ENCODE peak calls at places on chromosomes 3 and 15, in seven cellular contexts. U is SK-N-SH, Y is H1, A is stomach, C is transverse colon, T is breast epithelium, L is spleen. O is an unnamed sample.
A peak's percentile ranks its signal among the peaks of the same experiment; 100 is the strongest.

GRCh38 chr15:88792342-88793282 is 10.6 kb upstream of the ACAN start:
- DNase-seq in U (no peak), Y (no peak), A (no peak), C (no peak), T (no peak), L (no peak), O (no peak)

GRCh38 chr3:168123211-168124173 is 27.8 kb upstream of the GOLIM4 start:
- DNase-seq in U (no peak), Y (no peak), A (no peak), C (no peak), T (no peak), L (no peak), O (no peak)

GRCh38 chr3:39127907-39128303 is 20.4 kb downstream of the TTC21A start:
- DNase-seq in U (no peak), Y (no peak), A (no peak), C (no peak), T (no peak), L (no peak), O (no peak)

GRCh38 chr3:22555753-22556152 is 647.4 kb upstream of the UBE2E2 start:
- DNase-seq in U (no peak), Y (no peak), A (no peak), C (no peak), T (no peak), L (no peak), O (no peak)

GRCh38 chr3:190031887-190032752 is 88.6 kb downstream of the P3H2 start:
- DNase-seq in U (no peak), Y (no peak), A (no peak), C (no peak), T (no peak), L (no peak), O (no peak)

GRCh38 chr3:31544634-31545033 is 11.9 kb downstream of the STT3B start:
- DNase-seq in U (no peak), Y (no peak), A (no peak), C (no peak), T (no peak), L (no peak), O (no peak)

GRCh38 chr15:55247766-55248427 is 41.7 kb downstream of the RAB27A start:
- DNase-seq in U (no peak), Y (no peak), A (peak; percentile 36), C (no peak), T (no peak), L (peak; percentile 82), O (no peak)

GRCh38 chr15:92869977-92870644 is 30.0 kb upstream of the CHD2 start:
- DNase-seq in U (peak; percentile 28), Y (peak; percentile 40), A (no peak), C (no peak), T (no peak), L (no peak), O (no peak)

GRCh38 chr15:59538494-59538893 is 73.1 kb upstream of the GCNT3 start:
- DNase-seq in U (no peak), Y (no peak), A (peak; percentile 9), C (no peak), T (no peak), L (no peak), O (no peak)

GRCh38 chr3:159884661-159885402 is 103.8 kb upstream of the IL12A start:
- DNase-seq in U (peak; percentile 52), Y (no peak), A (no peak), C (no peak), T (no peak), L (no peak), O (peak; percentile 37)

GRCh38 chr15:79872358-79873017 is 24.3 kb downstream of the MTHFS start:
- DNase-seq in U (no peak), Y (no peak), A (no peak), C (no peak), T (no peak), L (no peak), O (no peak)

GRCh38 chr3:88149146-88149515 is 628 bp upstream of the C3orf38 start:
- DNase-seq in U (peak; percentile 47), Y (no peak), A (no peak), C (no peak), T (no peak), L (no peak), O (no peak)

GRCh38 chr15:39270221-39270835 is 310.6 kb upstream of the THBS1 start:
- DNase-seq in U (no peak), Y (no peak), A (no peak), C (no peak), T (no peak), L (no peak), O (no peak)

GRCh38 chr3:29582310-29582709 is 301.4 kb downstream of the RBMS3 start:
- DNase-seq in U (peak; percentile 44), Y (no peak), A (no peak), C (no peak), T (no peak), L (no peak), O (no peak)

GRCh38 chr3:15148614-15149013 is 49.7 kb upstream of the RBSN start:
- DNase-seq in U (no peak), Y (peak; percentile 56), A (no peak), C (no peak), T (no peak), L (no peak), O (no peak)

DNA sequence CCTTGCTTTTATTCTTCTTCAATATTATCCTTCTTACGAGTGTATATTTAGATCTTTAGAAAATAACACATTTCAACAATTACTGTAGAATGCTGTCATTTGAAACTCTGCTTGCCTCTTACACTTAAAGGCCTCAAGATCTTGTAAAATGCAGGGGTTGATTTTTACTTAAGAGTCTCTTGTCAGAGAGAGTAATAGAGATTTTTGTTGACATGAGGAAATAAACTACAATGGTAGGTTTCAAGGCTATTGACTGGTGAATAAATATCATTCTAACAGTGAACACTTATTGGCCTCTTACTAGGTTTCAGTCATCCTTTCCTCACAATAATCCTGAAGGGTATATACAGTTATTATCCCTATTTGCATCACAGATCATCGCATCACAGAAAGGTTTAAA is 344.6 kb downstream of the GBE1 start:
- DNase-seq in U (no peak), Y (no peak), A (no peak), C (no peak), T (no peak), L (no peak), O (no peak)
- TF ChIP-seq POLR2AphosphoS5 in U (no peak), Y (no peak), A (no peak), C (no peak), T (no peak), L (no peak), O (no peak)

DNA sequence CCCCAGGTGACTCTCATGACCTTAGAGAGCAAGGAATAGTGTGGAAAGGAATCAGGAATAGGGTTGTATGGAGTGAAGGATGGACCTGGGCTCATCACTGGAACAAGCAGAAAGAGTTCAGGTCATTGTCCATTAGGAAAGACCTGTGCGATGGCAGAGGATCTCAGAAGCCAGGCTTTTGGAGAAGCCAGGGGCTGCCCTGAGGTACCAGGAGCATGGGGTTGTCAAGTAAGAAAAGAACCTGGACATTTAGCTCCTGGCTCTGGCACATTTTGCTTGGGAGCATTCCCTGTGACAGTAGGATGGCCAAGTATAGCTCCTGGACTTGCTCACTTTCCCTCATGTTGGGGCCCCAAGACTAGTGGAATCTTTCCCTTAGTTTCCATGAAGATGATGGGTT is 52.9 kb upstream of the MANF start:
- DNase-seq in U (no peak), Y (no peak), A (no peak), C (no peak), T (no peak), L (no peak), O (peak; percentile 55)
- TF ChIP-seq POLR2AphosphoS5 in U (no peak), Y (no peak), A (no peak), C (no peak), T (no peak), L (no peak), O (no peak)

GRCh38 chr3:129181834-129182233 is 1.9 kb downstream of the CNBP start:
- DNase-seq in U (no peak), Y (no peak), A (no peak), C (no peak), T (no peak), L (no peak), O (no peak)

GRCh38 chr3:129184396-129184656 is 630 bp upstream of the CNBP start:
- DNase-seq in U (peak; percentile 62), Y (no peak), A (no peak), C (peak; percentile 26), T (peak; percentile 30), L (no peak), O (no peak)

GRCh38 chr3:129180461-129180860 is 3.2 kb downstream of the CNBP start:
- DNase-seq in U (no peak), Y (no peak), A (no peak), C (no peak), T (no peak), L (no peak), O (no peak)

GRCh38 chr3:129183569-129184395 is at the start of gene CNBP:
- DNase-seq in U (peak; percentile 98), Y (peak; percentile 91), A (peak; percentile 96), C (peak; percentile 95), T (peak; percentile 95), L (peak; percentile 97), O (peak; percentile 97)

DNA sequence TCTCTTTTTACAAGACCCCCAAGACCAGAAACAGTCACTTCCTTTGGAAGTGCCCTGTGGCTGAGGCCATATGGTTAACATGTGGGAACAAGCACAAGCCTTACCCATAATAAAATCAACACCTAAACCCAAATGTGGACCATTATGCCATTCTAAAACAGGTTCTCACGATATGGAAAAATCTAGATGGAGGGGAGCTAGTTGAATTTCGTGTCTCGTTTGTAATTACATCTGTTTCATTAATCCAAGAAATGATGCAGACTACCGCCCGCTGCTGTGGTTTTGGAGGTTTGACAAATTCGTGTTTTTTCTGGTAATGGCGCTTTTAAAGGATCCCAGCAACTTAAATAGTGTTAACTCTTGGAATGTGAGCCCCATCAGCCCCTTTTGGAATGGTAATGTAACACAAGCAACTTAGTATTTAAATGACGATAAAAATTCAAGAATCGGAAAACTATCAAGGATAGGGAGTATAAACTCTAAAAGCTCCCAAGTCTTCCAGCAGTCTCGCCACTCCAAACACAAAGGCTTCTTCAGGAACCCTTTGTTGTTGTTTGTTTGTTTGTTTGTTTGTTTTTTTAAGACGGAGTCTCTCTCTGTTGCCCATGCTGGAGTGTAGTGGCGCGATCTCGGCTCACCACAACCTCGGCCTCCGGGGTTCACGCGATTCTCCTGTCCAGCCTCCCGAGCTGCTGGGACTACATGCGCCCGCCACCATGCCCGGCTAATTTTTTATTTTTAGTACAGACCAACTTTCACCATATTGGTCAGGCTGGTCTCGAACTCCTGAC is 1.1 kb downstream of the CNBP start:
- DNase-seq in U (peak; percentile 58), Y (no peak), A (no peak), C (peak; percentile 24), T (no peak), L (peak; percentile 77), O (no peak)
- TF ChIP-seq POLR2AphosphoS5 in U (no peak), Y (peak; percentile 26), A (no peak), C (no peak), T (no peak), L (no peak), O (no peak)

GRCh38 chr3:37200141-37200540 is 25.8 kb upstream of the LRRFIP2 start:
- DNase-seq in U (no peak), Y (no peak), A (no peak), C (no peak), T (no peak), L (no peak), O (no peak)

GRCh38 chr3:37198547-37198946 is 24.2 kb upstream of the LRRFIP2 start:
- DNase-seq in U (no peak), Y (no peak), A (no peak), C (no peak), T (no peak), L (no peak), O (no peak)

GRCh38 chr3:37204314-37204713 is 29.9 kb upstream of the LRRFIP2 start:
- DNase-seq in U (no peak), Y (no peak), A (no peak), C (no peak), T (no peak), L (no peak), O (no peak)

GRCh38 chr3:37198996-37199395 is 24.6 kb upstream of the LRRFIP2 start:
- DNase-seq in U (no peak), Y (no peak), A (no peak), C (no peak), T (no peak), L (no peak), O (no peak)

GRCh38 chr3:37202035-37202434 is 27.7 kb upstream of the LRRFIP2 start:
- DNase-seq in U (no peak), Y (no peak), A (no peak), C (no peak), T (no peak), L (no peak), O (no peak)
- TF ChIP-seq POLR2AphosphoS5 in U (no peak), Y (no peak), A (no peak), C (no peak), T (no peak), L (no peak), O (no peak)